ENCODE peak calls at places on chromosomes 1 and 21, in four cellular contexts. N, O, L and W are unnamed samples.

GRCh38 chr1:237342730-237343129 is 300.7 kb downstream of the RYR2 start:
- DNase-seq in N (no peak), O (no peak), L (no peak), W (no peak)

GRCh38 chr1:33036051-33036525 is 595 bp downstream of the AK2 start:
- DNase-seq in N (no peak), O (no peak), L (no peak), W (peak; percentile 54)

GRCh38 chr1:47569681-47570470 is 132.0 kb downstream of the FOXD2 start:
- DNase-seq in N (no peak), O (no peak), L (peak; percentile 73), W (peak; percentile 94)

GRCh38 chr1:226002667-226003501 is 3.7 kb upstream of the SDE2 start:
- DNase-seq in N (peak; percentile 62), O (peak; percentile 47), L (peak; percentile 95), W (no peak)

GRCh38 chr21:44082648-44083436 is 24.4 kb upstream of the PWP2 start:
- DNase-seq in N (no peak), O (no peak), L (no peak), W (peak; percentile 91)

GRCh38 chr1:176949033-176949662 is 215.4 kb downstream of the ASTN1 start:
- DNase-seq in N (peak; percentile 65), O (peak; percentile 80), L (peak; percentile 92), W (peak; percentile 87)

GRCh38 chr1:91604632-91605031 is 104.0 kb downstream of the CDC7 start:
- DNase-seq in N (no peak), O (no peak), L (no peak), W (no peak)

GRCh38 chr1:9352364-9353140 is 59.9 kb downstream of the SPSB1 start:
- DNase-seq in N (no peak), O (no peak), L (peak; percentile 46), W (no peak)

GRCh38 chr1:176656257-176656995 is 193.5 kb downstream of the PAPPA2 start:
- DNase-seq in N (peak; percentile 21), O (no peak), L (no peak), W (peak; percentile 38)

GRCh38 chr1:221435510-221435909 is 306.4 kb downstream of the DUSP10 start:
- DNase-seq in N (peak; percentile 24), O (no peak), L (no peak), W (no peak)

GRCh38 chr1:149917590-149918144 is at the start of gene SV2A:
- DNase-seq in N (peak; percentile 64), O (no peak), L (peak; percentile 86), W (no peak)

GRCh38 chr1:198663996-198664789 is 25.4 kb downstream of the PTPRC start:
- DNase-seq in N (no peak), O (no peak), L (no peak), W (no peak)

GRCh38 chr1:25028587-25028909 is 98.5 kb upstream of the RUNX3 start:
- DNase-seq in N (no peak), O (no peak), L (no peak), W (no peak)

GRCh38 chr1:25026757-25027450 is 96.8 kb upstream of the RUNX3 start:
- DNase-seq in N (no peak), O (no peak), L (peak; percentile 38), W (no peak)

GRCh38 chr1:25024631-25025350 is 94.7 kb upstream of the RUNX3 start:
- DNase-seq in N (no peak), O (no peak), L (no peak), W (no peak)

GRCh38 chr1:25027876-25028586 is 98.0 kb upstream of the RUNX3 start:
- DNase-seq in N (no peak), O (no peak), L (no peak), W (no peak)

GRCh38 chr1:25026304-25026703 is 96.2 kb upstream of the RUNX3 start:
- DNase-seq in N (no peak), O (no peak), L (no peak), W (no peak)
- H3K4me2 ChIP-seq in N (no peak overlapping the region), O (no peak overlapping the region), L (no peak overlapping the region), W (no peak overlapping the region)

GRCh38 chr21:42674351-42674940 is 21.0 kb downstream of the PDE9A start:
- DNase-seq in N (peak; percentile 38), O (no peak), L (peak; percentile 84), W (no peak)
- H4K91ac ChIP-seq in N (no peak overlapping the region), O (no peak overlapping the region), L (no peak overlapping the region), W (no peak overlapping the region)

GRCh38 chr1:15796086-15796462 is 11.4 kb downstream of the UQCRHL start:
- DNase-seq in N (no peak), O (no peak), L (no peak), W (no peak)
- H2BK12ac ChIP-seq in N (no peak overlapping the region), O (no peak overlapping the region), L (no peak overlapping the region), W (peak overlapping the region; percentile 59)

DNA sequence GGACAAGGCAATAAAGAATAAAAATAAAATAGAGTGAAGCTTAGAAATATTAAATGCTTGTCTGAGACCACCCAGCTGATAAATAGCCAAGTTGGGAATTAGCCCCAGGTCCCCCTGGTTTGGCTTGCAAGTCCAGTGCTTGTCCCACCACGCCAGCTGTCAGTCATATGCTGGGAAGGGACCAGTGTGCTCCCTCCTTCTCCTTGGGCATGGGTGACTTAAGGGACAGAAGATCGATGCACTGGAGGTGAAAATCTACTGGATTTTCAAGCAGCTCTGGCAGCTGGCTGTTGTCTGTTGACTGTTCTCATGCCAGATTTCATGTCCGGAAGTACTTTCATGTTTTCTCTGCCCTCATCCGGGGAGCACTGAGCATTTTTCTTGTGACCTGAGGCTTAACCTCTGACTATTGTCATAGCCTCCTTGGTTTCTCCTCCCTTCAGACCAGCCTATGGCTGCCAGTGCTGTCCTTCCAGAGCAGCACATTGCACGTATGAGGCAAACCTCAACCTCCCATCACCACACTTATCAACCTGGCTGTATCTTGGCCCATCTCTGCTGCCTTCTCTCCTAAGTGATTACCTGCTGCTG is 12.4 kb downstream of the LMOD1 start:
- DNase-seq in N (no peak), O (no peak), L (no peak), W (peak; percentile 33)
- H3K4me2 ChIP-seq in N (no peak overlapping the region), O (no peak overlapping the region), L (no peak overlapping the region), W (no peak overlapping the region)

GRCh38 chr1:3585940-3586568 is 25.3 kb downstream of the MEGF6 start:
- DNase-seq in N (no peak), O (no peak), L (no peak), W (no peak)
- H4K91ac ChIP-seq in N (no peak overlapping the region), O (no peak overlapping the region), L (no peak overlapping the region), W (no peak overlapping the region)